ENCODE peak calls at places on chromosome 14, in eight cellular contexts. One of them, this sample, is unnamed.

GRCh38 chr14:55297611-55298323 is 26.5 kb downstream of the FBXO34 start:
- DNase-seq in non-pigmented ciliary epithelial cell: no peak
- DNase-seq in Caki2: no peak
- DNase-seq in nucleus accumbens: no peak
- DNase-seq in activated T-cell treated with anti-CD3 and anti-CD28 coated beads for 48 hours: no peak
- DNase-seq in tibial nerve: no peak
- DNase-seq in AG09319: no peak
- DNase-seq in T-helper 9 cell: no peak
- DNase-seq in this sample: no peak

GRCh38 chr14:77580964-77581505 is 35.4 kb downstream of the SPTLC2 start:
- DNase-seq in AG09319: no peak
- DNase-seq in Caki2: peak; percentile 64
- DNase-seq in activated T-cell treated with anti-CD3 and anti-CD28 coated beads for 48 hours: no peak
- DNase-seq in T-helper 9 cell: no peak
- DNase-seq in non-pigmented ciliary epithelial cell: peak; percentile 45
- DNase-seq in tibial nerve: no peak
- DNase-seq in nucleus accumbens: no peak
- DNase-seq in this sample: no peak

GRCh38 chr14:55624913-55625312 is 44.9 kb downstream of the KTN1 start:
- DNase-seq in tibial nerve: no peak
- DNase-seq in nucleus accumbens: no peak
- DNase-seq in activated T-cell treated with anti-CD3 and anti-CD28 coated beads for 48 hours: no peak
- DNase-seq in AG09319: no peak
- DNase-seq in Caki2: no peak
- DNase-seq in non-pigmented ciliary epithelial cell: no peak
- DNase-seq in T-helper 9 cell: no peak
- DNase-seq in this sample: no peak

GRCh38 chr14:104642540-104642868 is 37.9 kb upstream of the TMEM179 start:
- DNase-seq in AG09319: no peak
- DNase-seq in non-pigmented ciliary epithelial cell: no peak
- DNase-seq in Caki2: no peak
- DNase-seq in T-helper 9 cell: no peak
- DNase-seq in activated T-cell treated with anti-CD3 and anti-CD28 coated beads for 48 hours: no peak
- DNase-seq in tibial nerve: no peak
- DNase-seq in nucleus accumbens: no peak
- DNase-seq in this sample: no peak

GRCh38 chr14:21960636-21961035 is 287.0 kb upstream of the OR4E1 start:
- DNase-seq in activated T-cell treated with anti-CD3 and anti-CD28 coated beads for 48 hours: no peak
- DNase-seq in T-helper 9 cell: no peak
- DNase-seq in nucleus accumbens: no peak
- DNase-seq in tibial nerve: no peak
- DNase-seq in Caki2: no peak
- DNase-seq in non-pigmented ciliary epithelial cell: no peak
- DNase-seq in AG09319: no peak
- DNase-seq in this sample: no peak

GRCh38 chr14:23441076-23441475 is 5.6 kb upstream of the MYH7 start:
- DNase-seq in tibial nerve: no peak
- DNase-seq in activated T-cell treated with anti-CD3 and anti-CD28 coated beads for 48 hours: no peak
- DNase-seq in nucleus accumbens: no peak
- DNase-seq in T-helper 9 cell: no peak
- DNase-seq in Caki2: no peak
- DNase-seq in AG09319: no peak
- DNase-seq in non-pigmented ciliary epithelial cell: no peak
- DNase-seq in this sample: no peak

GRCh38 chr14:84686550-84686949 is 843.4 kb upstream of the FLRT2 start:
- DNase-seq in non-pigmented ciliary epithelial cell: no peak
- DNase-seq in Caki2: no peak
- DNase-seq in T-helper 9 cell: no peak
- DNase-seq in tibial nerve: no peak
- DNase-seq in AG09319: no peak
- DNase-seq in nucleus accumbens: no peak
- DNase-seq in activated T-cell treated with anti-CD3 and anti-CD28 coated beads for 48 hours: no peak
- DNase-seq in this sample: no peak

GRCh38 chr14:93329965-93330608 is 2.7 kb downstream of the BTBD7 start:
- DNase-seq in T-helper 9 cell: no peak
- DNase-seq in Caki2: peak; percentile 66
- DNase-seq in nucleus accumbens: no peak
- DNase-seq in tibial nerve: no peak
- DNase-seq in activated T-cell treated with anti-CD3 and anti-CD28 coated beads for 48 hours: no peak
- DNase-seq in AG09319: no peak
- DNase-seq in non-pigmented ciliary epithelial cell: no peak
- DNase-seq in this sample: no peak

GRCh38 chr14:93185333-93185688 is 194 bp downstream of the LYSET start:
- DNase-seq in AG09319: no peak
- DNase-seq in activated T-cell treated with anti-CD3 and anti-CD28 coated beads for 48 hours: no peak
- DNase-seq in nucleus accumbens: no peak
- DNase-seq in Caki2: no peak
- DNase-seq in non-pigmented ciliary epithelial cell: no peak
- DNase-seq in tibial nerve: no peak
- DNase-seq in T-helper 9 cell: no peak
- DNase-seq in this sample: no peak